ENCODE peak calls at places on chromosomes 7 and 10, in six cellular contexts. Z is K562, E is HCT116, F is H1, C is HepG2, H is SK-N-SH. X is an unnamed sample.
A peak's percentile ranks its signal among the peaks of the same experiment; 100 is the strongest.

GRCh38 chr10:95790982-95791381 is 35.0 kb downstream of the ENTPD1 start:
- DNase-seq in Z (no peak), E (no peak), F (no peak), C (no peak), H (no peak), X (no peak)

GRCh38 chr10:4770766-4771553 is 55.0 kb upstream of the AKR1E2 start:
- DNase-seq in Z (peak; percentile 10), E (peak; percentile 81), F (no peak), C (peak; percentile 47), H (peak; percentile 8), X (peak; percentile 30)

GRCh38 chr10:60230892-60231291 is 158.8 kb downstream of the ANK3 start:
- DNase-seq in Z (no peak), E (no peak), F (no peak), C (no peak), H (no peak), X (no peak)

GRCh38 chr10:69278446-69278963 is at the start of gene HK1:
- DNase-seq in Z (no peak), E (no peak), F (no peak), C (no peak), H (no peak), X (no peak)

GRCh38 chr7:150383710-150384397 is 4.7 kb downstream of the ZNF775 start:
- DNase-seq in Z (no peak), E (no peak), F (peak; percentile 92), C (peak; percentile 98), H (peak; percentile 49), X (no peak)

GRCh38 chr7:67341153-67341768 is 344.6 kb downstream of the TYW1 start:
- DNase-seq in Z (no peak), E (no peak), F (peak; percentile 22), C (no peak), H (no peak), X (no peak)

GRCh38 chr10:44674536-44674935 is 236.6 kb upstream of the TMEM72 start:
- DNase-seq in Z (no peak), E (no peak), F (no peak), C (no peak), H (no peak), X (no peak)

GRCh38 chr10:95756796-95757657 is 1.1 kb downstream of the ENTPD1 start:
- DNase-seq in Z (no peak), E (no peak), F (no peak), C (no peak), H (no peak), X (no peak)

GRCh38 chr7:47724335-47724982 is 142.5 kb upstream of the TNS3 start:
- DNase-seq in Z (no peak), E (no peak), F (no peak), C (peak; percentile 83), H (no peak), X (peak; percentile 29)

GRCh38 chr7:122183106-122183505 is 39.1 kb upstream of the AASS start:
- DNase-seq in Z (no peak), E (no peak), F (no peak), C (no peak), H (no peak), X (no peak)

GRCh38 chr7:130383187-130383980 is 3.1 kb downstream of the CPA1 start:
- DNase-seq in Z (no peak), E (no peak), F (peak; percentile 26), C (no peak), H (no peak), X (no peak)

GRCh38 chr10:122044045-122044661 is 55.2 kb downstream of the TACC2 start:
- DNase-seq in Z (no peak), E (no peak), F (no peak), C (peak; percentile 76), H (no peak), X (peak; percentile 40)
- TF ChIP-seq JUND in Z (no peak), E (no peak), F (no peak), C (no peak), H (no peak), X (no peak)

DNA sequence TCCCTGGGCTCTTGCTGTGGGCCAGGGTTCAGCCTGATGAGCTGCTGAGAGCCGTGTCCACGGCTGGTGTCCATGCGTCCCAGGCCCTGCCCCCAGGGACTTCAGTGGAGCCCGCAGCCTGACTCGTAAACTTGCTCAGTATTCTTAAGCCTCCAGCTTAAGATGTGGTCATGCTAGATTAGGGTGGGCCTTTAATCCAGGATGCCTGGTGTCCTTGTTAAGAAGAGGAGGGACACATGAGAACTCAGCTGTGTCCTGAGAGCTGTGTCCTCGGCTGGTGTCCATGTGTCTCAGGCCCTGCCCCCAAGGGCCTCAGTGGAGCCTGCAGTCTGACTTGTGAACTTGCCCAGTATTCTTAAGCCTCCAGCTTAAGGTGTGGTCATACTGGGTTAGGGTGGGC is 23.0 kb downstream of the DOCK1 start:
- DNase-seq in Z (no peak), E (no peak), F (no peak), C (no peak), H (no peak), X (no peak)
- TF ChIP-seq JUND in Z (no peak), E (no peak), F (no peak), C (no peak), H (no peak), X (no peak)

DNA sequence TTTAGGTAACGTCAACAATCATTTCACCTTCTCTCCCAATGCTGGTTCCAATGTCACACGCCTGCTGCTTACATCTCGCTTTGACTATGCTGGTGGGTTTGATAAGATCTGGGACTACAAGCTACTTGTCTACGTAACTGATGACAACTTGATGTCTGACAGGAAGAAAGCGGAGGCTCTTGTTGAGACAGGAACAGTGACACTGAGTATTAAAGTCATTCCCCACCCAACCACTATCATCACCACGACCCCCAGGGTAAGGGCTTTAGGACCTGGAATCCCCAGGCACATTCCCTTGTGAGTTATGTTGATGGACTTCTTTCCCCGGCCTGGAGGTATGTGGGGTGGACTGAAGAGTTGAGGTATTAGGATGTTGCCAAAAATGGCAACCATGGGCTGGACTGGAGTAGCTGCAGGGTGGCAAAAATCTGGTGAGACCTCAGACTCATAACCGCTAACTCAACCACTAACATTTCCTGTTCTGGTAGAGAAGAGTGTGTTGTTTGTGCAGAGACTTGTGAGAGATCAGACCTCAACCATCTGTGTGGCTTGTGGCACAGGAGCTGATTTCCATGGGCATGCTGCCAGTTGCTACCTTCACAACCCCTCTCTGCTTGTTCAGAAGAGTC is 59.2 kb downstream of the CDHR3 start:
- DNase-seq in Z (no peak), E (no peak), F (no peak), C (no peak), H (no peak), X (no peak)
- TF ChIP-seq JUND in Z (no peak), E (no peak), F (no peak), C (no peak), H (no peak), X (no peak)

DNA sequence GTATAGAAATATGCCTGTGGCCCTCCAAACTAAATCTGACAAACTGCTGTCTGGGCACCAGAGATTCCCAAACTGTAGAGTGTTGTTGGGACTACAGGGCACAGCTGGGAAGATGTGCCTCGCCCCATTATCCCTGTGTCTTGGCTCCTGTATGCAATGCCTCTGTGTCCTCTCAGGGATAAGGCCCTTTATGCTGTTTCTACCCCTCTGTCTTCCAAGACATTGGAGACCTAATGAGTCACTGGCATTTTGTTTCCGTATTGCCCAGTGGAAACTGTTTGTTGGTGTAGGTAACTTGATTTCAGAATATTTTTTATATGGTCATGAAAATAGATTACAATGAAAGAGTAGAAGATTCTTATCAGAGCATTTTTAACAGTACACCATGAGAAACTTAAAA is 183.2 kb downstream of the GLI3 start:
- DNase-seq in Z (no peak), E (no peak), F (no peak), C (no peak), H (no peak), X (no peak)
- TF ChIP-seq JUND in Z (no peak), E (no peak), F (no peak), C (no peak), H (no peak), X (no peak)

X was measured in T47D.